ENCODE peak calls at places on chromosomes 5 and 9, in nine cellular contexts. T is RWPE1; M is CD8-positive, alpha-beta T cell; K is right cardiac atrium; I is substantia nigra; Z is CD4-positive, CD25-positive, alpha-beta regulatory T cell; J is heart right ventricle; X is cardiac muscle cell; V is SK-N-SH. R is an unnamed sample.
A peak's percentile ranks its signal among the peaks of the same experiment; 100 is the strongest.

GRCh38 chr5:59136575-59136974 is 553.7 kb downstream of the RAB3C start:
- DNase-seq in T (no peak), M (no peak), K (no peak), I (no peak), Z (no peak), J (no peak), X (no peak), V (no peak), R (no peak)

GRCh38 chr9:138042640-138043039 is 165.1 kb downstream of the CACNA1B start:
- DNase-seq in T (no peak), M (peak; percentile 1), K (no peak), I (no peak), Z (no peak), J (no peak), X (no peak), V (peak; percentile 4), R (no peak)

GRCh38 chr9:108439967-108440366 is 415.8 kb downstream of the ACTL7B start:
- DNase-seq in T (peak; percentile 68), M (no peak), K (no peak), I (no peak), Z (no peak), J (no peak), X (peak; percentile 55), V (no peak), R (no peak)

GRCh38 chr9:35566417-35566816 is 38.6 kb upstream of the TESK1 start:
- DNase-seq in T (no peak), M (no peak), K (no peak), I (no peak), Z (no peak), J (no peak), X (peak; percentile 25), V (no peak), R (no peak)

GRCh38 chr9:124078641-124079040 is 67.1 kb downstream of the LHX2 start:
- DNase-seq in T (peak; percentile 51), M (no peak), K (no peak), I (no peak), Z (no peak), J (no peak), X (peak; percentile 65), V (no peak), R (no peak)

GRCh38 chr5:59099270-59099994 is 516.6 kb downstream of the RAB3C start:
- DNase-seq in T (peak; percentile 92), M (no peak), K (no peak), I (no peak), Z (peak; percentile 69), J (no peak), X (peak; percentile 67), V (no peak), R (peak; percentile 35)

GRCh38 chr9:126516561-126516935 is 97.2 kb upstream of the LMX1B start:
- DNase-seq in T (peak; percentile 28), M (no peak), K (no peak), I (no peak), Z (no peak), J (no peak), X (no peak), V (no peak), R (no peak)

GRCh38 chr9:121888438-121888775 is 204.7 kb downstream of the TTLL11 start:
- DNase-seq in T (no peak), M (no peak), K (peak; percentile 45), I (no peak), Z (no peak), J (no peak), X (peak; percentile 60), V (no peak), R (no peak)

GRCh38 chr5:38135486-38136031 is 122.8 kb upstream of the EGFLAM start:
- DNase-seq in T (no peak), M (no peak), K (no peak), I (no peak), Z (no peak), J (no peak), X (no peak), V (no peak), R (no peak)

GRCh38 chr9:23677446-23677845 is 148.6 kb downstream of the ELAVL2 start:
- DNase-seq in T (no peak), M (no peak), K (no peak), I (no peak), Z (no peak), J (no peak), X (no peak), V (no peak), R (no peak)

GRCh38 chr5:59791602-59792001 is 101.9 kb downstream of the PDE4D start:
- DNase-seq in T (no peak), M (no peak), K (no peak), I (no peak), Z (no peak), J (no peak), X (no peak), V (no peak), R (no peak)

GRCh38 chr5:137888875-137889759 is at the start of gene PKD2L2:
- DNase-seq in T (no peak), M (peak; percentile 86), K (peak; percentile 92), I (peak; percentile 51), Z (peak; percentile 92), J (peak; percentile 84), X (peak; percentile 96), V (peak; percentile 90), R (peak; percentile 19)

GRCh38 chr5:72720205-72720604 is 96.3 kb upstream of the TNPO1 start:
- DNase-seq in T (no peak), M (no peak), K (no peak), I (no peak), Z (no peak), J (no peak), X (no peak), V (no peak), R (no peak)

GRCh38 chr5:135654646-135655045 is 75.9 kb upstream of the CXCL14 start:
- DNase-seq in T (no peak), M (no peak), K (no peak), I (no peak), Z (no peak), J (no peak), X (no peak), V (no peak), R (no peak)

GRCh38 chr5:135009736-135010501 is 24.1 kb downstream of the PITX1 start:
- DNase-seq in T (no peak), M (peak; percentile 42), K (no peak), I (no peak), Z (no peak), J (no peak), X (no peak), V (peak; percentile 9), R (no peak)

GRCh38 chr5:63686938-63687337 is 275.3 kb downstream of the HTR1A start:
- DNase-seq in T (no peak), M (no peak), K (no peak), I (no peak), Z (no peak), J (no peak), X (no peak), V (no peak), R (no peak)

GRCh38 chr5:77337716-77338115 is 127.2 kb downstream of the PDE8B start:
- DNase-seq in T (no peak), M (no peak), K (no peak), I (no peak), Z (no peak), J (no peak), X (no peak), V (peak; percentile 76), R (no peak)

GRCh38 chr5:66821626-66822429 is 225.6 kb downstream of the MAST4 start:
- DNase-seq in T (no peak), M (no peak), K (no peak), I (no peak), Z (peak; percentile 95), J (no peak), X (no peak), V (no peak), R (no peak)
- H3K27ac ChIP-seq in T (no peak overlapping the region), M (no peak overlapping the region), K (no peak overlapping the region), I (no peak overlapping the region), Z (peak overlapping the region; percentile 25), J (no peak overlapping the region), X (no peak overlapping the region), V (no peak overlapping the region), R (no peak overlapping the region)

GRCh38 chr5:120823316-120823715 is 359.2 kb downstream of the PRR16 start:
- DNase-seq in T (no peak), M (no peak), K (no peak), I (no peak), Z (no peak), J (no peak), X (no peak), V (no peak), R (no peak)
- H3K27ac ChIP-seq in T (no peak overlapping the region), M (no peak overlapping the region), K (no peak overlapping the region), I (no peak overlapping the region), Z (no peak overlapping the region), J (no peak overlapping the region), X (no peak overlapping the region), V (no peak overlapping the region), R (no peak overlapping the region)

DNA sequence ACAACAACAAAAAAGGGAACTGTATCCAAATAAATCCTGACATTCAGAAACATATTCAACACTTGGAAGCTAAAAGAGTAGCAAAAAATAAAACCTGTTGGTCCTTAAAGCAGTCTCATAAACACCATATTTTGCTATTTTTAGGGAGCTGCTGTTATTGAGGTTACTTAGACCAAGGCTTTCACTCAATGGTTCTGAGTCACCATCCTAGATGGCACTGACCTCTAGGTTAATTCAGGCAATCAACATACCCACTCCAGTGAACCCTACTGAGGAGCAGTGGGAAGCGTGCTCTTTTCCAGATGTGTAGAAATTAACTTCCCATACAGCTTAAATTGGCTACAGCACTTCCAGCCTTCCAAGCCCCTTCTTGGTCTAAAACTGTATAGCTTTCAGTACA is 5.2 kb downstream of the GNAQ start:
- DNase-seq in T (no peak), M (no peak), K (no peak), I (no peak), Z (no peak), J (no peak), X (peak; percentile 27), V (no peak), R (no peak)
- H3K27ac ChIP-seq in T (no peak overlapping the region), M (no peak overlapping the region), K (no peak overlapping the region), I (peak overlapping the region; percentile 54), Z (no peak overlapping the region), J (no peak overlapping the region), X (no peak overlapping the region), V (no peak overlapping the region), R (no peak overlapping the region)

GRCh38 chr5:87099246-87099914 is 168.3 kb upstream of the RASA1 start:
- DNase-seq in T (no peak), M (no peak), K (no peak), I (no peak), Z (no peak), J (no peak), X (no peak), V (no peak), R (no peak)
- H3K27ac ChIP-seq in T (no peak overlapping the region), M (no peak overlapping the region), K (no peak overlapping the region), I (no peak overlapping the region), Z (no peak overlapping the region), J (no peak overlapping the region), X (no peak overlapping the region), V (no peak overlapping the region), R (peak overlapping the region; percentile 41)

DNA sequence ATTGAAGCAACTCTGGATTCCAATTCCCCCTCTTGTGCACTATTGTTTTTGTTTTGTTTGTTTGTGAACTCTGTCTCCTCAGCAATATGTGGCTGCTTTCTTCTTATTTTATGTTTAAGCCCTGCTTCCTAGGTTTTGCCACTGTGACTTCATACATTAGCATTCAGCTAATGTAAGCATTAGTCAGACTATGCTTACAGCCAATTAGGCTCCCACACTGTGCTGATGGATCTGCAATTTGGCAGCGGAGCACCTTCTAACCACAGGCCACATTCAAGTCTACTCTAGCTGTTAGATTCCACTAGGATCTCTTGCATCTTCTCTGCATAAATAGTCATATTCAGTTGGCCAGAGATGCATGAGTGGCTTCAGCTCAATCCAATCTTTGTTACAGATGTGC is 9.6 kb upstream of the BICD2 start:
- DNase-seq in T (peak; percentile 91), M (no peak), K (no peak), I (no peak), Z (no peak), J (no peak), X (peak; percentile 81), V (no peak), R (no peak)
- H3K27ac ChIP-seq in T (no peak overlapping the region), M (no peak overlapping the region), K (no peak overlapping the region), I (no peak overlapping the region), Z (no peak overlapping the region), J (no peak overlapping the region), X (no peak overlapping the region), V (no peak overlapping the region), R (peak overlapping the region; percentile 67)

R was measured in keratinocyte.